ENCODE peak calls at places on chromosomes 4 and X, in ten cellular contexts. Q is Caki2; R is foreskin fibroblast; C is EH; G is stimulated activated CD8-positive, alpha-beta memory T cell treated with anti-CD3 and anti-CD28 coated beads, Interleukin-15, amount 100 ng/mL, for 24 hours; H is left lobe of liver; Z is sciatic nerve; U is astrocyte of the spinal cord; D is HEK293T; T is dorsolateral prefrontal cortex. M is an unnamed sample.

GRCh38 chr4:105058177-105058812 is 88.4 kb upstream of the TET2 start:
- DNase-seq in H (no peak), C (no peak), Q (peak), T (no peak), U (peak), R (peak), Z (no peak), D (no peak), G (no peak), M (no peak)

GRCh38 chrX:110108381-110108796 is 105.5 kb downstream of the TMEM164 start:
- DNase-seq in D (no peak), U (peak), R (peak), C (peak), G (no peak), Z (no peak), H (no peak), Q (no peak), T (no peak), M (no peak)

GRCh38 chrX:38515291-38515690 is 46.1 kb upstream of the TSPAN7 start:
- DNase-seq in C (no peak), T (no peak), G (no peak), U (no peak), H (no peak), R (no peak), Z (no peak), Q (no peak), D (no peak), M (no peak)

GRCh38 chr4:52947691-52948397 is 85.7 kb downstream of the RASL11B start:
- DNase-seq in Q (no peak), H (no peak), R (no peak), Z (no peak), U (no peak), C (no peak), T (no peak), D (no peak), G (no peak), M (no peak)

GRCh38 chrX:65073233-65073632 is 97.0 kb upstream of the ZC4H2 start:
- DNase-seq in C (no peak), Q (no peak), G (no peak), T (no peak), Z (no peak), H (no peak), U (no peak), R (no peak), D (no peak), M (no peak)

GRCh38 chr4:14967982-14968381 is 34.3 kb upstream of the CPEB2 start:
- DNase-seq in H (no peak), Z (no peak), G (no peak), C (no peak), D (no peak), U (no peak), Q (no peak), R (peak), T (no peak), M (no peak)

GRCh38 chr4:40309250-40309774 is 25.8 kb upstream of the CHRNA9 start:
- DNase-seq in T (peak), H (peak), G (peak), Q (peak), R (peak), C (peak), U (peak), Z (peak), D (peak), M (no peak)

GRCh38 chr4:137705171-137705783 is 173.0 kb upstream of the PCDH18 start:
- DNase-seq in R (peak), U (peak), Z (no peak), C (peak), Q (no peak), T (no peak), G (no peak), D (no peak), H (no peak), M (no peak)

GRCh38 chrX:47723083-47723482 is 64.1 kb upstream of the UXT start:
- DNase-seq in U (no peak), H (no peak), R (no peak), D (no peak), C (no peak), G (no peak), Q (no peak), Z (no peak), T (no peak), M (no peak)

GRCh38 chr4:56910172-56910967 is 2.7 kb downstream of the REST start:
- DNase-seq in Q (no peak), C (peak), G (no peak), Z (no peak), H (no peak), U (no peak), R (no peak), D (no peak), T (no peak), M (no peak)

GRCh38 chr4:81804849-81805248 is 333.1 kb upstream of the RASGEF1B start:
- DNase-seq in G (no peak), Q (no peak), R (no peak), Z (no peak), U (no peak), D (no peak), C (no peak), T (no peak), H (no peak), M (no peak)

GRCh38 chr4:82801910-82802521 is 3.4 kb upstream of the SCD5 start:
- DNase-seq in D (no peak), T (no peak), U (peak), C (peak), R (peak), H (no peak), Q (no peak), Z (no peak), G (no peak), M (no peak)

GRCh38 chrX:34734383-34734782 is 77.3 kb upstream of the TMEM47 start:
- DNase-seq in C (peak), Q (no peak), R (peak), G (no peak), U (peak), T (no peak), D (no peak), H (no peak), Z (no peak), M (no peak)

GRCh38 chrX:112704226-112704625 is 24.5 kb upstream of the LHFPL1 start:
- DNase-seq in C (no peak), G (no peak), D (no peak), T (no peak), Z (no peak), Q (no peak), R (no peak), H (no peak), U (no peak), M (no peak)

GRCh38 chr4:92060333-92060732 is 243.4 kb upstream of the GRID2 start:
- DNase-seq in Q (no peak), T (no peak), G (no peak), C (no peak), D (no peak), H (no peak), U (no peak), Z (no peak), R (no peak), M (no peak)

GRCh38 chrX:56782791-56783449 is 53.9 kb downstream of the NBDY start:
- DNase-seq in Q (no peak), T (peak), R (no peak), U (no peak), Z (peak), C (no peak), H (no peak), G (no peak), D (no peak), M (no peak)